ENCODE peak calls at places on chromosome X, in seven cellular contexts. M is HepG2, E is HCT116, H is K562, N is GM23338, K is Panc1, Q is upper lobe of left lung. W is an unnamed sample. For H3K4me1, the result is how much of the 10 kb centered on the place peaks cover.

GRCh38 chrX:140439455-140439854 is 65.4 kb downstream of the SOX3 start:
- ATAC-seq in M (peak), Q (peak), K (no peak), E (no peak), N (peak), H (no peak), W (no peak)

GRCh38 chrX:85309717-85310116 is 65.9 kb downstream of the ZNF711 start:
- ATAC-seq in N (no peak), H (no peak), Q (no peak), E (peak), K (no peak), M (no peak), W (no peak)

GRCh38 chrX:109536439-109537323 is at the start of gene NXT2:
- ATAC-seq in E (peak), H (peak), K (peak), M (peak), Q (peak), N (peak), W (peak)

GRCh38 chrX:20527458-20528099 is 260.9 kb upstream of the RPS6KA3 start:
- ATAC-seq in E (peak), Q (no peak), H (peak), N (no peak), M (peak), K (peak), W (peak)

GRCh38 chrX:38192007-38192625 is 28.6 kb downstream of the SRPX start:
- ATAC-seq in N (peak), E (peak), M (peak), K (no peak), H (peak), Q (no peak), W (no peak)

GRCh38 chrX:17472424-17472823 is 97.4 kb downstream of the NHS start:
- ATAC-seq in M (no peak), K (no peak), E (no peak), Q (no peak), N (no peak), H (no peak), W (no peak)

GRCh38 chrX:18490816-18491215 is 65.4 kb downstream of the CDKL5 start:
- ATAC-seq in K (no peak), N (no peak), Q (no peak), H (no peak), E (no peak), M (no peak), W (no peak)

GRCh38 chrX:148501121-148502066 is 977 bp downstream of the AFF2 start:
- ATAC-seq in Q (no peak), K (peak), E (no peak), M (peak), H (no peak), N (peak), W (no peak)

GRCh38 chrX:109685656-109686078 is 47.4 kb downstream of the ACSL4 start:
- ATAC-seq in E (no peak), K (no peak), H (no peak), M (no peak), Q (no peak), N (no peak), W (no peak)

GRCh38 chrX:23770142-23770541 is 12.8 kb upstream of the SAT1 start:
- ATAC-seq in M (peak), E (no peak), H (no peak), K (no peak), Q (no peak), N (no peak), W (no peak)

GRCh38 chrX:106927023-106927422 is 6.8 kb downstream of the CLDN2 start:
- ATAC-seq in E (peak), M (no peak), N (no peak), K (no peak), H (no peak), Q (no peak), W (no peak)

GRCh38 chrX:130330706-130331105 is 9.0 kb upstream of the SLC25A14 start:
- ATAC-seq in N (peak), E (peak), K (peak), Q (no peak), H (peak), M (peak), W (no peak)

GRCh38 chrX:25810202-25810601 is 327.9 kb upstream of the MAGEB18 start:
- ATAC-seq in M (no peak), E (no peak), N (no peak), Q (no peak), H (no peak), K (no peak), W (no peak)

GRCh38 chrX:51420610-51421009 is 75.8 kb downstream of the NUDT11 start:
- ATAC-seq in H (no peak), N (no peak), M (no peak), K (no peak), Q (no peak), E (peak), W (no peak)

GRCh38 chrX:116232833-116233232 is 62.3 kb downstream of the AGTR2 start:
- ATAC-seq in K (no peak), M (no peak), Q (peak), N (no peak), H (no peak), E (no peak), W (no peak)

GRCh38 chrX:40971736-40972135 is 113.5 kb upstream of the USP9X start:
- ATAC-seq in K (no peak), H (no peak), N (no peak), Q (no peak), E (no peak), M (no peak), W (no peak)

GRCh38 chrX:2521092-2521926 is 20.5 kb upstream of the DHRSX start:
- ATAC-seq in E (no peak), M (peak), Q (no peak), N (no peak), K (no peak), H (no peak), W (no peak)

GRCh38 chrX:109826954-109827708 is 94.1 kb upstream of the ACSL4 start:
- ATAC-seq in E (peak), M (peak), Q (no peak), K (peak), N (peak), H (no peak), W (no peak)

GRCh38 chrX:120000490-120001246 is 57.1 kb upstream of the NKAP start:
- ATAC-seq in M (no peak), N (peak), H (no peak), K (no peak), E (no peak), Q (no peak), W (no peak)

GRCh38 chrX:1545776-1546408 is 8.9 kb upstream of the P2RY8 start:
- ATAC-seq in N (no peak), K (no peak), E (no peak), H (no peak), Q (no peak), M (no peak), W (no peak)

GRCh38 chrX:19799319-19800182 is 87.8 kb downstream of the SH3KBP1 start:
- ATAC-seq in Q (no peak), N (no peak), H (no peak), M (no peak), E (no peak), K (no peak), W (peak)

GRCh38 chrX:44489515-44489914 is 53.1 kb downstream of the FUNDC1 start:
- ATAC-seq in H (no peak), K (no peak), N (no peak), Q (no peak), E (no peak), M (no peak), W (no peak)

GRCh38 chrX:151336809-151337208 is 60.2 kb upstream of the VMA21 start:
- ATAC-seq in E (no peak), H (no peak), M (no peak), Q (no peak), N (no peak), K (no peak), W (no peak)

GRCh38 chrX:77937291-77937690 is 26.8 kb downstream of the ATP7A start:
- ATAC-seq in M (no peak), E (no peak), H (no peak), K (peak), N (no peak), Q (no peak), W (no peak)

GRCh38 chrX:71616672-71617529 is 1.4 kb downstream of the CXCR3 start:
- ATAC-seq in Q (no peak), H (peak), N (peak), E (no peak), M (peak), K (peak), W (no peak)
- TF ChIP-seq POLR2AphosphoS5 in Q (no peak), H (no peak), N (no peak), E (no peak), M (no peak), K (no peak), W (no peak)

DNA sequence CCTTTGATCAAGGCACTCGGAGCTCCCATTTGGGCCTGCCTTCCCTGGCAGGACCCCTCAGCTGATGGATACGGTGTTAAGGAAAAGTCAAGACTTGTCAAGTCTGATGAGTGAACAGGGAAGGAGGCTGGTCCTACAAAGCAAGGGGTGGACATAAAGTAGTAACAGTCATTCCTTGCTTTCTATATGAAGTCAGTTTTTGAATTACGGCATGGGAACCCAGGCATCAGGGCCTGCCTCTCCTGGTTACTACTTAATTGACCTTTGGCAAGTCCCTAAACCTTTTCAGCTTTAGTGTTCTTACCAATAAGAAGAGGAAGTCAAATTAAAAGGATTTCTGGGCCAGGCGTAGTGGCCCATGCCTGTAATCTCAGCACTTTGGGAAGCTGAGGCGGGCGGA is 7.0 kb downstream of the CHST7 start:
- ATAC-seq in Q (no peak), M (no peak), K (no peak), N (no peak), H (no peak), E (no peak), W (no peak)
- H3K4me1 ChIP-seq in Q (under half), M (under half), K (under half), N (under half), H (under half), E (half or more), W (under half)

GRCh38 chrX:154403858-154404257 is 5.2 kb downstream of the DNASE1L1 start:
- ATAC-seq in E (no peak), N (no peak), H (no peak), Q (no peak), K (no peak), M (no peak), W (no peak)

GRCh38 chrX:154403192-154403591 is 5.0 kb downstream of the RPL10 start:
- ATAC-seq in N (no peak), E (no peak), H (no peak), K (peak), Q (no peak), M (peak), W (no peak)

GRCh38 chrX:154401045-154401799 is 3.0 kb downstream of the RPL10 start:
- ATAC-seq in M (peak), H (peak), N (peak), K (peak), Q (no peak), E (peak), W (no peak)

GRCh38 chrX:154402622-154403127 is 4.5 kb downstream of the RPL10 start:
- ATAC-seq in E (no peak), K (peak), Q (no peak), N (peak), H (no peak), M (peak), W (no peak)

GRCh38 chrX:154401918-154402621 is 3.9 kb downstream of the RPL10 start:
- ATAC-seq in M (peak), Q (no peak), E (no peak), N (peak), K (peak), H (peak), W (no peak)
- TF ChIP-seq POLR2AphosphoS5 in M (no peak), Q (no peak), E (no peak), N (no peak), K (no peak), H (no peak), W (no peak)

DNA sequence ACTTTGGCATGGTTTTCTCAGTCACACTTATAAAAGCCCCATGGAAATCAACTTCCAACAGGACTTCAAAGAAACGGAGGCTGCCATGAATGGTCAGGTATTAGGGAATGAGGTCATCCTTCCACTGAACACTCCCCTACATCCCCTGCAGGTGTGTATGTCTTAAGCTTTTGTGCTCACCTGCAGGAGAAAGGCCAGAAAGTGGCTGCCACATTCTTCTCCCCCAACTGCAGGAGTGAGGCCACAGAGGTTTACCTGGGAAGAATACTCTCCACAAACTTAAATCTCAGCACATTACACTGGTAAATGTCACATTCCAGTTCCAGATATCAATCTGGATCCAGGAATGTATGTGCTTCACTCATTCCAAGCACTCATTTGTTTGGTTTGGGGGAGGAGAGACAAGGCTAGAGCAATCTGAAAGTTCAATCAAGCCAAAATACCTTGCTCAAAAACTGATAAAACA is 15.5 kb downstream of the FAM9C start:
- ATAC-seq in Q (peak), M (peak), E (peak), N (peak), K (peak), H (no peak), W (no peak)
- H3K4me1 ChIP-seq in Q (under half), M (under half), E (under half), N (under half), K (under half), H (under half), W (under half)

GRCh38 chrX:153032397-153033118 is 23.7 kb upstream of the PNMA3 start:
- ATAC-seq in H (peak), M (peak), E (peak), K (peak), N (peak), Q (peak), W (peak)
- TF ChIP-seq POLR2AphosphoS5 in H (no peak), M (no peak), E (no peak), K (no peak), N (no peak), Q (no peak), W (no peak)

DNA sequence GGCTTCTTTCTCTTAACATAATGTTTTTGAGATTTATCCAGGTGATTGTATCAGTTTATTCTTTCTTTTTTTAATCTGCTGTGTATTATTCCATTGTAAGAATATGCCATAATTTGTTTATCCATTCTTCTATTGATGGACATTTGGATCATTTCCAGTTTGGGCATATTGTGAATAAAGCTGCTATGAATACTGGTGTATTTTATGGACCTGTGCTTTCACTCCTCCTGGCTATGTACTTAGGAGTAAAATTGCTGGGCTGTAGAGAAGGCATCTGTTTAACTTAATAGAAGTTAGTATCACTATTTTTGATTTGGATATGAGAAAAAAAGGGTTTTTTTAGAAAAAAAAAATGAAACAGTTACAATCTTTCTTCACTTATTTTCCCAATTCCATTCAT is 50.0 kb upstream of the FAM9C start:
- ATAC-seq in M (no peak), H (no peak), E (no peak), Q (no peak), K (no peak), N (no peak), W (no peak)
- H3K4me1 ChIP-seq in M (under half), H (under half), E (under half), Q (under half), K (under half), N (under half), W (under half)

GRCh38 chrX:136055651-136056221 is 70.5 kb downstream of the SLC9A6 start:
- ATAC-seq in M (no peak), H (no peak), E (no peak), Q (no peak), K (no peak), N (no peak), W (peak)
- TF ChIP-seq POLR2AphosphoS5 in M (no peak), H (no peak), E (no peak), Q (peak), K (no peak), N (no peak), W (peak)